ENCODE peak calls at places on chromosomes 7 and 10, in four cellular contexts. X is cardiac muscle cell, N is progenitor cell of endocrine pancreas, A is cardiac fibroblast. S is an unnamed sample.

GRCh38 chr10:85603167-85603940 is 763.2 kb downstream of the GRID1 start:
- DNase-seq in X (no peak), N (no peak), A (no peak), S (no peak)

GRCh38 chr7:121151663-121152344 is 163.3 kb downstream of the CPED1 start:
- DNase-seq in X (no peak), N (no peak), A (no peak), S (no peak)

GRCh38 chr10:52666931-52667330 is 105.7 kb downstream of the MBL2 start:
- DNase-seq in X (no peak), N (no peak), A (no peak), S (no peak)

GRCh38 chr10:69345890-69346474 is 67.7 kb downstream of the HK1 start:
- DNase-seq in X (no peak), N (no peak), A (peak), S (no peak)

GRCh38 chr10:37856881-37857286 is 526 bp downstream of the ZNF248 start:
- DNase-seq in X (no peak), N (no peak), A (no peak), S (peak)

GRCh38 chr7:117993377-117994003 is 120.2 kb upstream of the CTTNBP2 start:
- DNase-seq in X (peak), N (peak), A (peak), S (peak)

GRCh38 chr7:16914771-16915170 is 33.0 kb upstream of the AGR3 start:
- DNase-seq in X (peak), N (no peak), A (peak), S (no peak)

GRCh38 chr7:43735802-43736603 is 6.7 kb upstream of the COA1 start:
- DNase-seq in X (no peak), N (no peak), A (peak), S (no peak)

GRCh38 chr10:113132651-113133088 is 182.6 kb downstream of the TCF7L2 start:
- DNase-seq in X (peak), N (no peak), A (peak), S (peak)

GRCh38 chr10:8055420-8056349 is 1.2 kb downstream of the GATA3 start:
- DNase-seq in X (no peak), N (no peak), A (no peak), S (no peak)

GRCh38 chr10:22682237-22683192 is 31.9 kb downstream of the PIP4K2A start:
- DNase-seq in X (peak), N (no peak), A (peak), S (no peak)

GRCh38 chr7:139245401-139245800 is 14.4 kb downstream of the UBN2 start:
- DNase-seq in X (no peak), N (no peak), A (no peak), S (no peak)

GRCh38 chr7:19317461-19317860 is 172.2 kb upstream of the FERD3L start:
- DNase-seq in X (no peak), N (no peak), A (peak), S (no peak)

GRCh38 chr10:36256166-36256565 is 614.1 kb upstream of the FZD8 start:
- DNase-seq in X (no peak), N (no peak), A (peak), S (no peak)

GRCh38 chr7:35725280-35725680 is 30.3 kb upstream of the HERPUD2 start:
- DNase-seq in X (no peak), N (no peak), A (no peak), S (no peak)

GRCh38 chr7:69624431-69624830 is 26.2 kb downstream of the AUTS2 start:
- DNase-seq in X (peak), N (no peak), A (no peak), S (no peak)

GRCh38 chr7:8371742-8372141 is 61.7 kb upstream of the NXPH1 start:
- DNase-seq in X (no peak), N (no peak), A (no peak), S (no peak)

GRCh38 chr10:78798976-78799730 is 269.6 kb upstream of the ZMIZ1 start:
- DNase-seq in X (no peak), N (no peak), A (peak), S (no peak)

GRCh38 chr10:33428706-33429105 is 94.2 kb upstream of the NRP1 start:
- DNase-seq in X (no peak), N (no peak), A (peak), S (no peak)

GRCh38 chr10:123380491-123381085 is 226.4 kb downstream of the BUB3 start:
- DNase-seq in X (no peak), N (no peak), A (peak), S (no peak)
- TF ChIP-seq CTCF in X (peak), N (peak), A (peak), S (peak)

GRCh38 chr10:31927597-31928530 is 767 bp downstream of the ARHGAP12 start:
- DNase-seq in X (peak), N (peak), A (peak), S (peak)
- TF ChIP-seq CTCF in X (peak), N (peak), A (peak), S (peak)

DNA sequence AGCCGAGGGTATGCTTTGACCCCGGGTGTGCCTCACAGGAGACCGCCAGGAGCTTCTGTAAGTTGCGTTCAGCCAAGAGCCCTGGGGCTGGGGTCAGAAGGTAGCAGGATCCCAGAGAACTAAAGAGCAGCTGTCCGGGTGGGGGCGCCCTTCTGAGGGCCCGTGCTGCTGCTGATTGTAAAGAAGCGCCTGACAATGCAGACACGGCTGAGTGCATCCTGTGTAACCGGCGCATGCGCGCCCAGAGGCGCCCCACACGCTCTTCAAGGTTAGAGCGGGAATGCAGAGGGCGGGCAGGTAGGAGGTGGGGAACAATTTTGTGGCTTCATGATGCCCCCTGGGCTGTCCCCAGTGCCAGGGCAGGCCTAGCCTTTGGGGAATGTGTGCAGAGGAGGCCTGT is 210.2 kb upstream of the CTBP2 start:
- DNase-seq in X (peak), N (peak), A (no peak), S (peak)
- TF ChIP-seq CTCF in X (no peak), N (peak), A (no peak), S (peak)

DNA sequence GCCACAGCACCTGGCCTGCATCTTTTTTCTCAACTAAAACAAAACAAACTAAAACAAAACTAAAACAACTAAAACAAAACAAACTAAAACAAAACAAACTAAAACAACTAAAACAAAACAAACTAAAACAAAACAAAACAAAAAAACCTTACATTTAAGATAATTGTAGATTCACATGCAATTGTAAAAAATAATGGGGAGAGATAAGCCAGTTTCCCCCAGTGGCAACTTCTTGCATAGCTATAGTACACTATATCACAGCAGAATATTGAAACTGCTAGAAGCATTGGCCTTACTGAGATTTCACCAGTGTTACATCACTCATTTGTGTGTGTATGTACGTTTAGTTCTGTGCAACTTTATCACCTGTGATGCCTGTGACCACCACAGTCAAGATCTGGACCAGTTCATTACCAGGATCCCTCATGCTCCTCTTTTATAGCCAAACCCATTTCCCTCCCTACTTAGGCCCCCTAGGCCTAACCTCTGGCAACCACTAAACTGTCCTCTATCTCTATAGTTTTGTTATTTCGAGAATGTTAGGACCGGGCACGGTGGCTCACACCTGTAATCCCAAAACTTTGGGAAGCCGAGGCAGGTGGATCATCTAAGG is 9.3 kb downstream of the FXYD4 start:
- DNase-seq in X (no peak), N (no peak), A (peak), S (no peak)
- TF ChIP-seq CTCF in X (peak), N (no peak), A (peak), S (peak)

GRCh38 chr7:17991866-17992648 is 35.6 kb downstream of the PRPS1L1 start:
- DNase-seq in X (peak), N (no peak), A (peak), S (no peak)
- TF ChIP-seq CTCF in X (peak), N (no peak), A (peak), S (peak)

GRCh38 chr10:71217266-71218045 is 5.1 kb downstream of the UNC5B start:
- DNase-seq in X (peak), N (no peak), A (no peak), S (no peak)
- TF ChIP-seq CTCF in X (no peak), N (peak), A (no peak), S (no peak)

DNA sequence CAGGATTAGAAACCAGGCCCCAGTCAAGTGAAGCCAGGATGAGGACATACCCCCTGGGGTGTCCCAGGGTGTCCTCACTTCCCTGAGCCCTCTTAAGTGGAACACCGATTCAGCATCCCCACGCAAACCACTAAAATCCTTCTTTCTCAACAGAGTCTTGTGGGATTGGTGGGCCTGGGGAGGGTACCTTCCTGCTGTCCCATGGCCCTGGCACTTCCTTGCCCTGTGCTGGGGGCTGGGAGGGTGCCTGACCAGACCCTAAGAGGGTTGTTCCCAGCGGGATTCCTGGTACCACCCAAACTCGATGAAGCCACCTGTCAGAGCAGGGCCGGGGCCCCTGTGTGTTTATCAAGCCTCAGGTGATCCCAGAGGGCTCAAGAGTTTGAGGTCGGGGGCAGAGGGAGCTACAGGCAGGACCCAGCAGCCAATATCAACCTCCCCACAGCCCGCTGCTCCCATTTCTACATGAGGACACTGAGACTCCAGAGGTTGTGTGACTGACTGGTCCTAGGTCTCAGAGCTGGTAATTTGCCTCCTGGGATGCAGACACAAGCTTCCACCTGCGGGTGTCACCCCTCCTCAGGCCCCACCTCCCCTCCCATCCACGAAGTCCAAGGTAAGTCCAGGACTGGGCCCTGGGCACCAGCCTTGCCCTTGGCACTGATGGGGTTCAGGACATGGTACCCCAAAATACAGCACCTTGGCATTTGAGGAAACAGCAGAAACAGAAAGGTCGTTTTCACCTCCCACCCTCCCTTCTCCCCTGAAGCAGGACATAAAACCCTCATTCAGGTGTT is 31.4 kb downstream of the OAT start:
- DNase-seq in X (no peak), N (no peak), A (no peak), S (no peak)
- TF ChIP-seq CTCF in X (peak), N (no peak), A (no peak), S (peak)

GRCh38 chr7:135512135-135512887 is 2.4 kb upstream of the CNOT4 start:
- DNase-seq in X (peak), N (no peak), A (peak), S (no peak)
- TF ChIP-seq CTCF in X (peak), N (peak), A (peak), S (peak)

S was measured in neural crest cell.